ENCODE peak calls at places on chromosomes 1 and 21, in five cellular contexts. A is PC-9, L is colonic mucosa, R is HS-5, S is choroid plexus epithelial cell. C is an unnamed sample.

GRCh38 chr1:12438349-12438924 is 179.6 kb downstream of the DHRS3 start:
- DNase-seq in S (peak), L (no peak), A (no peak), R (no peak), C (no peak)

GRCh38 chr1:1353389-1354151 is 4.4 kb upstream of the DVL1 start:
- DNase-seq in R (no peak), L (no peak), A (no peak), S (no peak), C (no peak)

GRCh38 chr1:117859901-117860300 is 69.5 kb downstream of the GDAP2 start:
- DNase-seq in R (no peak), S (no peak), L (no peak), A (no peak), C (no peak)

GRCh38 chr1:32334864-32335618 is 992 bp downstream of the MARCKSL1 start:
- DNase-seq in L (peak), R (no peak), S (no peak), A (peak), C (peak)

GRCh38 chr1:227449051-227449450 is 114.3 kb upstream of the ZNF678 start:
- DNase-seq in A (no peak), L (no peak), S (no peak), R (no peak), C (no peak)

GRCh38 chr1:152107289-152107983 is 7.8 kb downstream of the TCHH start:
- DNase-seq in A (no peak), R (no peak), S (no peak), L (peak), C (no peak)

GRCh38 chr1:144551107-144551542 is 41.6 kb upstream of the PPIAL4F start:
- DNase-seq in A (no peak), S (no peak), R (no peak), L (no peak), C (peak)

GRCh38 chr1:42866549-42866948 is 20.1 kb downstream of the ZNF691 start:
- DNase-seq in R (no peak), L (no peak), A (no peak), S (no peak), C (no peak)

GRCh38 chr1:175317309-175317708 is 124.7 kb upstream of the KIAA0040 start:
- DNase-seq in A (no peak), S (peak), R (no peak), L (no peak), C (no peak)

GRCh38 chr1:6515771-6516170 is 24.3 kb upstream of the PLEKHG5 start:
- DNase-seq in A (no peak), S (no peak), R (no peak), L (no peak), C (no peak)

GRCh38 chr1:214050513-214051401 is 63.0 kb downstream of the PROX1 start:
- DNase-seq in L (no peak), A (no peak), R (no peak), S (no peak), C (no peak)

GRCh38 chr1:116934586-116935207 is 25.0 kb downstream of the PTGFRN start:
- DNase-seq in R (no peak), A (no peak), S (no peak), L (no peak), C (no peak)

GRCh38 chr1:180562582-180562981 is 3.8 kb downstream of the OVAAL start:
- DNase-seq in S (no peak), R (no peak), L (no peak), A (no peak), C (no peak)

GRCh38 chr1:175150596-175151319 is 41.8 kb downstream of the KIAA0040 start:
- DNase-seq in A (no peak), L (no peak), R (no peak), S (no peak), C (no peak)

GRCh38 chr1:85308837-85309350 is 32.5 kb upstream of the BCL10 start:
- DNase-seq in S (no peak), L (no peak), R (no peak), A (no peak), C (no peak)

GRCh38 chr1:209775634-209776033 is 8.7 kb downstream of the C1orf74 start:
- DNase-seq in S (no peak), L (no peak), A (no peak), R (no peak), C (no peak)

GRCh38 chr1:161130266-161130665 is 2.2 kb downstream of the DEDD start:
- DNase-seq in S (no peak), L (no peak), R (no peak), A (no peak), C (no peak)

GRCh38 chr21:43880111-43880985 is 15.3 kb downstream of the AGPAT3 start:
- DNase-seq in L (no peak), A (peak), S (no peak), R (no peak), C (no peak)

GRCh38 chr1:41740630-41741239 is 178.0 kb downstream of the HIVEP3 start:
- DNase-seq in R (no peak), L (no peak), S (no peak), A (no peak), C (no peak)

GRCh38 chr21:31293986-31294385 is 50.1 kb downstream of the TIAM1 start:
- DNase-seq in R (peak), A (peak), L (no peak), S (peak), C (no peak)

GRCh38 chr1:164617607-164618564 is 58.9 kb downstream of the PBX1 start:
- DNase-seq in L (peak), R (no peak), A (no peak), S (peak), C (peak)

GRCh38 chr1:242761556-242761955 is 237.1 kb upstream of the PLD5 start:
- DNase-seq in S (no peak), A (no peak), L (no peak), R (no peak), C (no peak)

GRCh38 chr1:166869318-166870099 is 6.6 kb downstream of the TADA1 start:
- DNase-seq in L (no peak), R (no peak), A (no peak), S (no peak), C (no peak)

GRCh38 chr1:221031890-221032222 is 152.6 kb downstream of the HLX start:
- DNase-seq in R (no peak), L (no peak), S (no peak), A (no peak), C (no peak)

GRCh38 chr1:25831569-25832196 is 11.9 kb downstream of the MTFR1L start:
- DNase-seq in L (no peak), R (no peak), A (no peak), S (peak), C (no peak)

GRCh38 chr1:107318932-107319331 is 178.1 kb downstream of the NTNG1 start:
- DNase-seq in A (no peak), R (no peak), S (no peak), L (no peak), C (no peak)

GRCh38 chr1:33244143-33244808 is 12.0 kb upstream of the ZNF362 start:
- DNase-seq in A (peak), R (no peak), L (no peak), S (no peak), C (no peak)

GRCh38 chr21:38804617-38805281 is 980 bp upstream of the ETS2 start:
- DNase-seq in S (peak), A (peak), R (no peak), L (peak), C (peak)

GRCh38 chr1:219161371-219161975 is 12.2 kb upstream of the LYPLAL1 start:
- DNase-seq in R (no peak), L (no peak), S (no peak), A (no peak), C (no peak)

GRCh38 chr21:42493109-42494060 is 2.6 kb downstream of the RSPH1 start:
- DNase-seq in R (no peak), S (no peak), L (peak), A (no peak), C (peak)